ENCODE peak calls at places on chromosomes 6 and 20, in six cellular contexts. One of them, this sample, is unnamed.

GRCh38 chr6:28965706-28966105 is 39.4 kb downstream of the ZNF311 start:
- DNase-seq in AG10803: no peak
- DNase-seq in activated CD8-positive, alpha-beta memory T cell treated with anti-CD3 and anti-CD28 coated beads for 4 hours: no peak
- DNase-seq in stromal cell of bone marrow: no peak
- DNase-seq in fibroblast of the conjunctiva: no peak
- DNase-seq in colonic mucosa: no peak
- DNase-seq in this sample: no peak

GRCh38 chr6:79436232-79436631 is 101.0 kb downstream of the LCA5 start:
- DNase-seq in AG10803: peak; percentile 3
- DNase-seq in activated CD8-positive, alpha-beta memory T cell treated with anti-CD3 and anti-CD28 coated beads for 4 hours: no peak
- DNase-seq in stromal cell of bone marrow: no peak
- DNase-seq in fibroblast of the conjunctiva: no peak
- DNase-seq in colonic mucosa: no peak
- DNase-seq in this sample: no peak

GRCh38 chr6:90173262-90173926 is 123.2 kb downstream of the BACH2 start:
- DNase-seq in AG10803: no peak
- DNase-seq in activated CD8-positive, alpha-beta memory T cell treated with anti-CD3 and anti-CD28 coated beads for 4 hours: no peak
- DNase-seq in stromal cell of bone marrow: no peak
- DNase-seq in fibroblast of the conjunctiva: no peak
- DNase-seq in colonic mucosa: no peak
- DNase-seq in this sample: no peak

GRCh38 chr6:33696538-33697518 is 14.7 kb downstream of the UQCC2 start:
- DNase-seq in AG10803: peak; percentile 33
- DNase-seq in activated CD8-positive, alpha-beta memory T cell treated with anti-CD3 and anti-CD28 coated beads for 4 hours: no peak
- DNase-seq in stromal cell of bone marrow: no peak
- DNase-seq in fibroblast of the conjunctiva: peak; percentile 77
- DNase-seq in colonic mucosa: no peak
- DNase-seq in this sample: no peak

GRCh38 chr6:129844118-129844891 is 16.8 kb downstream of the TMEM244 start:
- DNase-seq in AG10803: peak; percentile 66
- DNase-seq in activated CD8-positive, alpha-beta memory T cell treated with anti-CD3 and anti-CD28 coated beads for 4 hours: no peak
- DNase-seq in stromal cell of bone marrow: no peak
- DNase-seq in fibroblast of the conjunctiva: no peak
- DNase-seq in colonic mucosa: no peak
- DNase-seq in this sample: peak; percentile 33

GRCh38 chr6:13275435-13275989 is 52.8 kb downstream of the TBC1D7 start:
- DNase-seq in AG10803: no peak
- DNase-seq in activated CD8-positive, alpha-beta memory T cell treated with anti-CD3 and anti-CD28 coated beads for 4 hours: no peak
- DNase-seq in stromal cell of bone marrow: no peak
- DNase-seq in fibroblast of the conjunctiva: no peak
- DNase-seq in colonic mucosa: no peak
- DNase-seq in this sample: no peak

GRCh38 chr6:142947702-142948480 is 2.9 kb upstream of the HIVEP2 start:
- DNase-seq in AG10803: no peak
- DNase-seq in activated CD8-positive, alpha-beta memory T cell treated with anti-CD3 and anti-CD28 coated beads for 4 hours: no peak
- DNase-seq in stromal cell of bone marrow: no peak
- DNase-seq in fibroblast of the conjunctiva: no peak
- DNase-seq in colonic mucosa: no peak
- DNase-seq in this sample: no peak

GRCh38 chr6:39209360-39209811 is 19.9 kb downstream of the KCNK5 start:
- DNase-seq in AG10803: no peak
- DNase-seq in activated CD8-positive, alpha-beta memory T cell treated with anti-CD3 and anti-CD28 coated beads for 4 hours: no peak
- DNase-seq in stromal cell of bone marrow: no peak
- DNase-seq in fibroblast of the conjunctiva: no peak
- DNase-seq in colonic mucosa: no peak
- DNase-seq in this sample: no peak

GRCh38 chr6:3318226-3318625 is 59.5 kb downstream of the PSMG4 start:
- DNase-seq in AG10803: no peak
- DNase-seq in activated CD8-positive, alpha-beta memory T cell treated with anti-CD3 and anti-CD28 coated beads for 4 hours: no peak
- DNase-seq in stromal cell of bone marrow: no peak
- DNase-seq in fibroblast of the conjunctiva: no peak
- DNase-seq in colonic mucosa: no peak
- DNase-seq in this sample: no peak

GRCh38 chr6:1757133-1757532 is 147.4 kb downstream of the FOXC1 start:
- DNase-seq in AG10803: no peak
- DNase-seq in activated CD8-positive, alpha-beta memory T cell treated with anti-CD3 and anti-CD28 coated beads for 4 hours: no peak
- DNase-seq in stromal cell of bone marrow: no peak
- DNase-seq in fibroblast of the conjunctiva: no peak
- DNase-seq in colonic mucosa: no peak
- DNase-seq in this sample: no peak

GRCh38 chr6:6851059-6851658 is 256.6 kb upstream of the RREB1 start:
- DNase-seq in AG10803: peak; percentile 46
- DNase-seq in activated CD8-positive, alpha-beta memory T cell treated with anti-CD3 and anti-CD28 coated beads for 4 hours: no peak
- DNase-seq in stromal cell of bone marrow: peak; percentile 97
- DNase-seq in fibroblast of the conjunctiva: peak; percentile 87
- DNase-seq in colonic mucosa: peak; percentile 67
- DNase-seq in this sample: no peak

GRCh38 chr20:15195378-15195777 is 858.0 kb upstream of the FLRT3 start:
- DNase-seq in AG10803: peak; percentile 2
- DNase-seq in activated CD8-positive, alpha-beta memory T cell treated with anti-CD3 and anti-CD28 coated beads for 4 hours: no peak
- DNase-seq in stromal cell of bone marrow: no peak
- DNase-seq in fibroblast of the conjunctiva: no peak
- DNase-seq in colonic mucosa: no peak
- DNase-seq in this sample: no peak

GRCh38 chr6:14758421-14759043 is 487.3 kb upstream of the JARID2 start:
- DNase-seq in AG10803: no peak
- DNase-seq in activated CD8-positive, alpha-beta memory T cell treated with anti-CD3 and anti-CD28 coated beads for 4 hours: no peak
- DNase-seq in stromal cell of bone marrow: no peak
- DNase-seq in fibroblast of the conjunctiva: no peak
- DNase-seq in colonic mucosa: peak; percentile 34
- DNase-seq in this sample: no peak

GRCh38 chr20:63769891-63770474 is 30.4 kb downstream of the SLC2A4RG start:
- DNase-seq in AG10803: no peak
- DNase-seq in activated CD8-positive, alpha-beta memory T cell treated with anti-CD3 and anti-CD28 coated beads for 4 hours: no peak
- DNase-seq in stromal cell of bone marrow: no peak
- DNase-seq in fibroblast of the conjunctiva: no peak
- DNase-seq in colonic mucosa: no peak
- DNase-seq in this sample: no peak

GRCh38 chr6:7468382-7469081 is 72.9 kb upstream of the DSP start:
- DNase-seq in AG10803: peak; percentile 59
- DNase-seq in activated CD8-positive, alpha-beta memory T cell treated with anti-CD3 and anti-CD28 coated beads for 4 hours: no peak
- DNase-seq in stromal cell of bone marrow: no peak
- DNase-seq in fibroblast of the conjunctiva: no peak
- DNase-seq in colonic mucosa: no peak
- DNase-seq in this sample: no peak

GRCh38 chr6:13629459-13630116 is 14.5 kb downstream of the NOL7 start:
- DNase-seq in AG10803: no peak
- DNase-seq in activated CD8-positive, alpha-beta memory T cell treated with anti-CD3 and anti-CD28 coated beads for 4 hours: no peak
- DNase-seq in stromal cell of bone marrow: no peak
- DNase-seq in fibroblast of the conjunctiva: no peak
- DNase-seq in colonic mucosa: no peak
- DNase-seq in this sample: no peak

GRCh38 chr20:63089051-63089907 is 82.5 kb upstream of the BHLHE23 start:
- DNase-seq in AG10803: no peak
- DNase-seq in activated CD8-positive, alpha-beta memory T cell treated with anti-CD3 and anti-CD28 coated beads for 4 hours: no peak
- DNase-seq in stromal cell of bone marrow: no peak
- DNase-seq in fibroblast of the conjunctiva: no peak
- DNase-seq in colonic mucosa: no peak
- DNase-seq in this sample: no peak

GRCh38 chr20:13111249-13111911 is 102.6 kb downstream of the SPTLC3 start:
- DNase-seq in AG10803: no peak
- DNase-seq in activated CD8-positive, alpha-beta memory T cell treated with anti-CD3 and anti-CD28 coated beads for 4 hours: no peak
- DNase-seq in stromal cell of bone marrow: no peak
- DNase-seq in fibroblast of the conjunctiva: no peak
- DNase-seq in colonic mucosa: no peak
- DNase-seq in this sample: no peak